ENCODE peak calls at places on chromosomes 12 and 14, in nine cellular contexts. T is cardiac fibroblast, A is MCF 10A, D is right lobe of liver, V is WTC11, J is neural crest cell, U is hepatocyte, M is GM13976, R is heart left ventricle. C is an unnamed sample.

GRCh38 chr14:99564256-99564902 is 39.6 kb downstream of the CCDC85C start:
- DNase-seq in M (no peak), D (peak), T (peak), R (peak), U (peak), V (no peak), A (peak), J (no peak), C (no peak)

GRCh38 chr12:56158926-56159461 is 835 bp downstream of the MYL6 start:
- DNase-seq in R (peak), T (peak), D (peak), V (peak), M (no peak), U (peak), A (peak), J (peak), C (no peak)

GRCh38 chr12:68207276-68207675 is 18.3 kb downstream of the IL26 start:
- DNase-seq in T (no peak), D (no peak), M (no peak), U (no peak), A (no peak), R (no peak), J (no peak), V (no peak), C (no peak)

GRCh38 chr14:89915114-89915878 is 39.2 kb downstream of the EFCAB11 start:
- DNase-seq in T (peak), U (peak), M (peak), R (peak), D (no peak), J (peak), V (peak), A (peak), C (no peak)

GRCh38 chr12:40002178-40003169 is 103.4 kb downstream of the SLC2A13 start:
- DNase-seq in V (no peak), A (no peak), R (no peak), T (peak), M (no peak), U (peak), D (no peak), J (no peak), C (no peak)

GRCh38 chr12:12172106-12172511 is 94.7 kb downstream of the LRP6 start:
- DNase-seq in T (peak), R (no peak), D (no peak), U (peak), J (no peak), M (peak), A (peak), V (no peak), C (no peak)

GRCh38 chr12:27296674-27297073 is 36.0 kb upstream of the BMAL2 start:
- DNase-seq in A (no peak), T (no peak), U (no peak), J (no peak), R (no peak), D (no peak), M (no peak), V (no peak), C (no peak)

GRCh38 chr12:53065975-53066593 is 13.1 kb downstream of the SPRYD3 start:
- DNase-seq in M (peak), D (no peak), R (peak), A (peak), U (peak), J (peak), V (peak), T (peak), C (no peak)

GRCh38 chr12:91883811-91884210 is 261.8 kb downstream of the BTG1 start:
- DNase-seq in A (no peak), M (no peak), T (no peak), U (no peak), V (no peak), J (no peak), D (no peak), R (no peak), C (no peak)

GRCh38 chr12:132560831-132561783 is 49.3 kb downstream of the LRCOL1 start:
- DNase-seq in M (peak), V (peak), T (peak), J (peak), U (peak), D (no peak), R (no peak), A (peak), C (no peak)

GRCh38 chr12:59972941-59973340 is 377.1 kb downstream of the SLC16A7 start:
- DNase-seq in M (no peak), V (no peak), T (peak), R (no peak), A (peak), J (no peak), U (no peak), D (no peak), C (no peak)

GRCh38 chr12:1806301-1807106 is 13.9 kb upstream of the LRTM2 start:
- DNase-seq in D (peak), M (no peak), A (no peak), R (peak), U (no peak), J (no peak), V (peak), T (no peak), C (no peak)

GRCh38 chr12:14264316-14264715 is 101.2 kb upstream of the ATF7IP start:
- DNase-seq in U (no peak), A (no peak), V (no peak), J (no peak), R (no peak), M (no peak), T (peak), D (no peak), C (no peak)

GRCh38 chr12:26938660-26939185 is 453 bp downstream of the FGFR1OP2 start:
- DNase-seq in J (no peak), V (no peak), D (no peak), R (no peak), A (no peak), M (peak), T (no peak), U (no peak), C (no peak)

GRCh38 chr14:38079268-38079667 is 128.4 kb upstream of the SSTR1 start:
- DNase-seq in R (no peak), D (no peak), T (peak), A (peak), M (no peak), U (peak), J (no peak), V (no peak), C (no peak)

GRCh38 chr14:105173901-105174894 is 5.6 kb upstream of the JAG2 start:
- DNase-seq in R (no peak), D (no peak), M (no peak), U (no peak), A (no peak), T (no peak), J (no peak), V (no peak), C (no peak)

GRCh38 chr14:99936056-99936455 is 129.2 kb upstream of the EVL start:
- DNase-seq in D (peak), V (no peak), T (peak), M (no peak), J (no peak), A (no peak), R (no peak), U (no peak), C (no peak)

GRCh38 chr12:90940872-90941499 is 14.0 kb downstream of the CCER1 start:
- DNase-seq in R (no peak), V (no peak), A (peak), J (no peak), D (no peak), U (peak), T (peak), M (peak), C (no peak)

GRCh38 chr14:56487090-56487667 is 92.4 kb upstream of the TMEM260 start:
- DNase-seq in T (peak), R (no peak), A (peak), J (no peak), V (no peak), U (peak), D (no peak), M (no peak), C (no peak)

GRCh38 chr14:90819734-90820393 is 3.6 kb upstream of the TTC7B start:
- DNase-seq in T (no peak), D (peak), A (no peak), M (no peak), R (no peak), U (no peak), J (no peak), V (no peak), C (no peak)

GRCh38 chr12:111152581-111152980 is 216.3 kb downstream of the PHETA1 start:
- DNase-seq in J (no peak), T (no peak), D (no peak), U (no peak), A (no peak), R (no peak), M (no peak), V (no peak), C (no peak)

GRCh38 chr12:39393890-39394289 is 49.0 kb downstream of the KIF21A start:
- DNase-seq in U (no peak), J (no peak), A (no peak), D (no peak), M (no peak), R (no peak), V (peak), T (no peak), C (no peak)

GRCh38 chr12:26106347-26106746 is 18.5 kb downstream of the BHLHE41 start:
- DNase-seq in M (no peak), U (no peak), R (no peak), A (no peak), T (no peak), D (no peak), V (no peak), J (no peak), C (no peak)

GRCh38 chr12:108129017-108129812 is at the start of gene WSCD2:
- DNase-seq in M (no peak), R (peak), U (peak), D (peak), V (peak), J (peak), T (peak), A (no peak), C (no peak)

GRCh38 chr12:45570501-45570900 is 159.0 kb upstream of the ARID2 start:
- DNase-seq in V (no peak), M (no peak), A (no peak), D (no peak), R (no peak), J (no peak), U (no peak), T (no peak), C (no peak)

GRCh38 chr12:6378709-6379427 is 3.5 kb upstream of the SCNN1A start:
- DNase-seq in R (no peak), T (no peak), U (no peak), V (no peak), M (no peak), D (no peak), A (no peak), J (no peak), C (no peak)

GRCh38 chr14:71574976-71575375 is 357.3 kb upstream of the RGS6 start:
- DNase-seq in U (peak), R (no peak), D (no peak), A (peak), M (no peak), T (peak), J (no peak), V (no peak), C (no peak)

GRCh38 chr14:88933203-88933602 is 108.8 kb downstream of the TTC8 start:
- DNase-seq in A (no peak), J (no peak), V (no peak), D (no peak), U (no peak), T (no peak), M (no peak), R (no peak), C (no peak)

GRCh38 chr12:50398931-50399330 is 1.8 kb upstream of the LARP4 start:
- DNase-seq in D (no peak), T (no peak), U (no peak), V (no peak), M (no peak), A (no peak), R (no peak), J (no peak), C (no peak)

GRCh38 chr12:49621651-49622500 is 1.5 kb upstream of the PRPF40B start:
- DNase-seq in V (no peak), A (no peak), U (no peak), M (no peak), R (no peak), J (no peak), D (no peak), T (no peak), C (no peak)

GRCh38 chr12:84502907-84503787 is 409.5 kb downstream of the SLC6A15 start:
- DNase-seq in V (peak), M (peak), D (no peak), T (peak), A (peak), J (peak), R (no peak), U (peak), C (no peak)

GRCh38 chr12:41436076-41436475 is 248.0 kb downstream of the PDZRN4 start:
- DNase-seq in T (no peak), A (no peak), M (no peak), V (no peak), U (no peak), D (no peak), J (no peak), R (no peak), C (no peak)

GRCh38 chr12:105278043-105278697 is 42.2 kb upstream of the APPL2 start:
- DNase-seq in M (no peak), J (no peak), T (peak), D (no peak), U (peak), R (no peak), A (no peak), V (no peak), C (no peak)

GRCh38 chr12:109052415-109053323 is at the start of gene USP30:
- DNase-seq in T (peak), R (peak), V (peak), U (peak), D (peak), A (peak), J (peak), M (peak), C (peak)

GRCh38 chr14:32933943-32934890 is 4.5 kb upstream of the NPAS3 start:
- DNase-seq in M (peak), T (peak), A (no peak), V (peak), J (peak), R (peak), U (peak), D (no peak), C (no peak)

GRCh38 chr12:41051909-41052308 is 136.2 kb upstream of the PDZRN4 start:
- DNase-seq in U (no peak), M (no peak), A (no peak), R (no peak), J (no peak), D (no peak), V (no peak), T (no peak), C (no peak)

GRCh38 chr12:94535614-94535932 is 75.9 kb upstream of the CEP83 start:
- DNase-seq in M (no peak), D (peak), U (no peak), A (no peak), T (no peak), J (no peak), R (no peak), V (no peak), C (no peak)

GRCh38 chr12:94074970-94075695 is 73.2 kb upstream of the PLXNC1 start:
- DNase-seq in D (peak), V (no peak), R (peak), M (peak), A (peak), U (peak), J (no peak), T (peak), C (peak)

GRCh38 chr12:81222841-81223595 is 145.1 kb downstream of the ACSS3 start:
- DNase-seq in T (no peak), D (no peak), M (no peak), U (no peak), V (no peak), J (no peak), A (no peak), R (no peak), C (no peak)

GRCh38 chr12:124428792-124429281 is 133.9 kb downstream of the RFLNA start:
- DNase-seq in V (no peak), A (no peak), M (no peak), J (no peak), U (no peak), D (no peak), R (no peak), T (no peak), C (no peak)

GRCh38 chr12:124426594-124427550 is 132.0 kb downstream of the RFLNA start:
- DNase-seq in D (no peak), J (no peak), T (no peak), A (no peak), M (no peak), U (no peak), V (no peak), R (no peak), C (no peak)

GRCh38 chr12:124430491-124430890 is 135.6 kb downstream of the RFLNA start:
- DNase-seq in R (no peak), M (no peak), J (no peak), V (no peak), D (no peak), T (no peak), A (no peak), U (no peak), C (no peak)

GRCh38 chr12:124429535-124429934 is 134.6 kb downstream of the RFLNA start:
- DNase-seq in D (no peak), R (no peak), M (no peak), U (no peak), T (no peak), V (no peak), J (no peak), A (no peak), C (no peak)

GRCh38 chr12:124428136-124428791 is 133.4 kb downstream of the RFLNA start:
- DNase-seq in D (no peak), J (no peak), U (peak), R (peak), V (no peak), M (no peak), T (peak), A (no peak), C (no peak)
- TF ChIP-seq CTCF in D (no peak), J (no peak), U (no peak), R (no peak), V (no peak), M (no peak), T (no peak), A (no peak), C (no peak)

GRCh38 chr12:64407342-64408223 is 3.4 kb downstream of the XPOT start:
- DNase-seq in M (no peak), V (no peak), U (no peak), J (no peak), D (no peak), R (no peak), A (no peak), T (no peak), C (no peak)
- TF ChIP-seq CTCF in M (no peak), V (no peak), U (no peak), J (no peak), D (no peak), R (no peak), A (no peak), T (no peak), C (no peak)

DNA sequence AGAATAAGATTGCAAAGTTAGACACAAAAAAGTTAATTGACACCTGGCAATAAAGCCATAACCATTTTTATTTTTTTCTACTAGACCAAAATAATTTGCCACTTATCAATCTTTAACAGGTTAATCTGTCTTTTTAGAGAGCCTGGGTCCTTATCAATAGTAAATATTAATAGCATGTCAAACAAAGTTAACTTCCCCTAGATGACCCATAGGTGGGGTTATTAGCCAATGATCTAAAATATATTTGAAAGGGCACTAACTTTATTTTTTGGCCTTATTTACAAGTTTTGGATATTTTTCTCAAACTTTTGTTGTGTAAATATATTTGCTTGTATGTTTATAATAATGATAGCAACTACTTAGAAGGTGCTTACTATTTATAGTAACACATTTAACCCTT is 3.9 kb downstream of the ANKRD33 start:
- DNase-seq in M (no peak), V (no peak), U (no peak), A (no peak), D (no peak), T (peak), R (no peak), J (no peak), C (no peak)
- TF ChIP-seq CTCF in M (no peak), V (no peak), U (peak), A (peak), D (peak), T (peak), R (peak), J (peak), C (peak)

GRCh38 chr14:76456200-76456599 is 80.3 kb downstream of the ESRRB start:
- DNase-seq in R (no peak), D (no peak), J (peak), V (peak), M (peak), A (peak), T (peak), U (peak), C (no peak)
- TF ChIP-seq CTCF in R (peak), D (peak), J (peak), V (peak), M (peak), A (peak), T (peak), U (peak), C (peak)

GRCh38 chr12:89873745-89874144 is 165.1 kb upstream of the ATP2B1 start:
- DNase-seq in A (no peak), U (no peak), J (no peak), T (peak), R (peak), V (no peak), D (no peak), M (no peak), C (no peak)
- TF ChIP-seq CTCF in A (no peak), U (no peak), J (no peak), T (no peak), R (no peak), V (no peak), D (no peak), M (no peak), C (no peak)

GRCh38 chr14:106564058-106564643 is 1037.8 kb downstream of the TMEM121 start:
- DNase-seq in M (peak), J (no peak), V (no peak), D (no peak), T (peak), U (no peak), R (no peak), A (peak), C (no peak)
- TF ChIP-seq CTCF in M (peak), J (no peak), V (no peak), D (peak), T (peak), U (no peak), R (no peak), A (peak), C (peak)

GRCh38 chr14:55425091-55425490 is 13.5 kb upstream of the ATG14 start:
- DNase-seq in V (no peak), D (no peak), A (peak), R (no peak), J (no peak), M (no peak), T (peak), U (no peak), C (no peak)
- TF ChIP-seq CTCF in V (no peak), D (no peak), A (no peak), R (no peak), J (no peak), M (no peak), T (peak), U (no peak), C (no peak)

C was measured in CD14-positive monocyte.